ENCODE peak calls at places on chromosomes 2 and 18, in five cellular contexts. N is kidney epithelial cell, G is upper lobe of right lung, F is right cardiac atrium, B is uterus. M is an unnamed sample. For H3K27me3, the result is how much of the 10 kb centered on the place peaks cover.

GRCh38 chr2:237459741-237460174 is 27.3 kb upstream of the MLPH start:
- DNase-seq in F (no peak), B (no peak), G (no peak), N (no peak), M (no peak)

GRCh38 chr18:58858591-58859468 is 5.8 kb upstream of the ZNF532 start:
- DNase-seq in G (no peak), B (peak), F (peak), N (no peak), M (no peak)

GRCh38 chr18:37393945-37394609 is 171.5 kb downstream of the CELF4 start:
- DNase-seq in N (peak), F (peak), B (peak), G (peak), M (no peak)

GRCh38 chr18:30088238-30088637 is 954.3 kb downstream of the DSC3 start:
- DNase-seq in G (no peak), N (no peak), F (no peak), B (no peak), M (no peak)

GRCh38 chr2:74834806-74835755 is 1.2 kb downstream of the HK2 start:
- DNase-seq in F (peak), G (peak), N (no peak), B (peak), M (peak)

GRCh38 chr18:364221-364620 is 96.4 kb upstream of the THOC1 start:
- DNase-seq in G (no peak), F (no peak), B (no peak), N (no peak), M (no peak)

GRCh38 chr2:85921659-85922058 is 32.9 kb upstream of the ST3GAL5 start:
- DNase-seq in G (no peak), F (no peak), N (no peak), B (no peak), M (no peak)

GRCh38 chr2:222641336-222641735 is 14.6 kb downstream of the FARSB start:
- DNase-seq in N (no peak), F (no peak), B (no peak), G (no peak), M (no peak)

GRCh38 chr2:234867882-234868285 is 83.9 kb upstream of the SH3BP4 start:
- DNase-seq in F (no peak), N (no peak), G (no peak), B (no peak), M (no peak)

GRCh38 chr2:100921685-100922161 is 80.4 kb upstream of the RPL31 start:
- DNase-seq in N (no peak), F (no peak), G (no peak), B (no peak), M (no peak)

GRCh38 chr18:64202229-64202835 is 53.4 kb upstream of the LINC00305 start:
- DNase-seq in N (no peak), G (no peak), F (no peak), B (no peak), M (no peak)

GRCh38 chr2:109353806-109354745 is 225.1 kb downstream of the SH3RF3 start:
- DNase-seq in B (no peak), F (no peak), G (no peak), N (no peak), M (peak)

GRCh38 chr2:181468313-181468712 is 11.1 kb downstream of the ITGA4 start:
- DNase-seq in G (no peak), B (no peak), N (no peak), F (no peak), M (no peak)

GRCh38 chr2:12731701-12732280 is 15.1 kb downstream of the TRIB2 start:
- DNase-seq in N (no peak), G (no peak), F (no peak), B (no peak), M (no peak)

GRCh38 chr2:26530141-26530540 is 52.2 kb upstream of the OTOF start:
- DNase-seq in B (peak), G (peak), F (no peak), N (no peak), M (peak)

GRCh38 chr2:16756831-16757644 is 91.4 kb upstream of the CYRIA start:
- DNase-seq in F (peak), B (peak), N (no peak), G (peak), M (no peak)

GRCh38 chr18:52341617-52342381 is 1.8 kb downstream of the DCC start:
- DNase-seq in B (no peak), G (no peak), F (no peak), N (no peak), M (no peak)

GRCh38 chr2:181357979-181358378 is 99.2 kb upstream of the ITGA4 start:
- DNase-seq in G (no peak), F (no peak), N (no peak), B (no peak), M (no peak)

GRCh38 chr2:118841828-118842461 is 5.5 kb downstream of the EN1 start:
- DNase-seq in F (no peak), N (no peak), B (no peak), G (no peak), M (no peak)

GRCh38 chr18:58633874-58634273 is 5.0 kb upstream of the ALPK2 start:
- DNase-seq in N (no peak), B (no peak), F (no peak), G (no peak), M (no peak)

GRCh38 chr2:200850512-200851256 is 13.8 kb downstream of the CLK1 start:
- DNase-seq in B (no peak), G (no peak), F (no peak), N (no peak), M (no peak)

GRCh38 chr2:21860913-21861312 is 737.1 kb downstream of the TDRD15 start:
- DNase-seq in G (no peak), B (no peak), N (no peak), F (no peak), M (no peak)

GRCh38 chr2:201357216-201357615 is at the start of gene FLACC1:
- DNase-seq in N (peak), F (peak), G (no peak), B (no peak), M (no peak)

GRCh38 chr18:79960921-79961526 is 3.4 kb upstream of the HSBP1L1 start:
- DNase-seq in G (no peak), F (no peak), N (no peak), B (no peak), M (no peak)

GRCh38 chr2:240509667-240510512 is 47.9 kb downstream of the ANKMY1 start:
- DNase-seq in B (no peak), N (no peak), G (no peak), F (no peak), M (no peak)

GRCh38 chr18:37920865-37921264 is 355.3 kb upstream of the CELF4 start:
- DNase-seq in N (no peak), B (no peak), F (no peak), G (no peak), M (no peak)

GRCh38 chr18:3466051-3466450 is 16.1 kb downstream of the TGIF1 start:
- DNase-seq in B (no peak), G (no peak), F (no peak), N (peak), M (no peak)

GRCh38 chr2:234823196-234823876 is 128.5 kb upstream of the SH3BP4 start:
- DNase-seq in G (no peak), F (peak), N (no peak), B (peak), M (no peak)

GRCh38 chr2:169363570-169364150 is 1.3 kb upstream of the LRP2 start:
- DNase-seq in F (peak), N (no peak), B (no peak), G (peak), M (no peak)

GRCh38 chr2:28658369-28658768 is 93.3 kb upstream of the PPP1CB start:
- DNase-seq in N (no peak), G (no peak), F (no peak), B (no peak), M (no peak)

GRCh38 chr2:231395188-231396057 is at the start of gene B3GNT7:
- DNase-seq in F (no peak), B (no peak), N (no peak), G (peak), M (no peak)

GRCh38 chr18:22417496-22418188 is at the start of gene CTAGE1:
- DNase-seq in B (no peak), F (no peak), N (no peak), G (no peak), M (no peak)
- H3K27me3 ChIP-seq in B (under half), F (under half), N (under half), G (under half), M (under half)

DNA sequence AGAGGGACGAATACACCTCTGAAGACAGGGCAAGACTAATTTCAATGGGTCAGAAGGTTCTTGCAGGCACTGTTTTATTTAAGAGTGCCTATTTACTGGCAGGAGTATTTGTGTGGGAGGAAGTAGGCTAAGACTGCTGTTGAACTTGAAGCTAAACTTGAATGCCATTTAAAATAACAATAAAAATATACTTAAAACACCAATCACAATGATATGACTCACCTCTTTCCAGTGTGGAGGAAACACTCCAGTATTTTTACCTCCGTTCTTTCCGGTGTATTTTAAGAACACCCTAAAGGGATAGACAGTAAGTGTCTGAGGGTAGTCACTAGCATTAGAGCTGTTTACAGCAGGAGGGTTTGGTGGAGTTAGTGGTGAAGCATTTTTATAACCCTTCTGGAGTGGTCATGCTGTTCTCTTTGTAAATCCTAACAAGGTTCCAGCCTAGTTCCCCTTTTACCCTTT is 9.6 kb upstream of the HOXD1 start:
- DNase-seq in F (no peak), B (no peak), G (no peak), N (no peak), M (no peak)
- H3K27me3 ChIP-seq in F (under half), B (under half), G (half or more), N (under half), M (under half)

DNA sequence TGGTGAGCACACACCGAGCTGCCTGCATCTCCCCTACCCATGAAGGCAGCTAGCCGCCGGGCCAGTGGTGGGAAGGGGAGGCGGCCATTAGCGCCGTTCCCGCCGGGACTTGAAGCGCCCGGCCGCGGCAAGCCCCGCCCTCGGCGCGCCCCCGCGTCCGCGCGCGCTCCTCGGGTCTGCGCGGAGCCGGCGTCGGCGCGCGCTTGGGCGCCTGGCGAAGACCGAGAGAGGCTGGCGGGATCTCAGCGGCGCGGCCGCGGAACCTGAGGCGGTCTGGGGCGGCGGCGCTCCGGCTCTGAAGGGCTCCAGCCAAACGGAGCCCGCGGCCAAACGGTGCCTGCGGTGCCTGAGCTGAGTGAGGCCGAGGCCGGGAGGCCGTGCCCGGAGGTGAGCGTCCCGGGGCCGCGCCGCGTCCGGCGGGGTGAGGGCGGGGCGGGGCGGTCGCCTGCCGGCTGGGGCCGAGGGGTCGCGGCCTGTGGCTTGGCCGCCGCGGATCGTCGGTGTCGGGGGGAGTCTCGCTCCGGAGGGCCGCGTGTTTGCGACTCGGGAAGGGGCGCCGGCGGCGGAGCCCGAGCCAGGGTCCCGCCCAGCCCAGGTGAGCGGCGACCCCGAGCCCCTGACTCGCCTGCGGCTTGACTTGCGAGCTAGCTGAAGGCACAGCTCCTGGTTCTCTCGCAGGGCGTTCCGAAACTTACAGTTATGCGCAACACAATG is at the start of gene UBXN2A:
- DNase-seq in F (peak), N (no peak), B (peak), G (peak), M (peak)
- H3K27me3 ChIP-seq in F (under half), N (under half), B (under half), G (under half), M (under half)

GRCh38 chr2:63054812-63055509 is 4.3 kb downstream of the OTX1 start:
- DNase-seq in N (no peak), F (no peak), B (no peak), G (no peak), M (no peak)

GRCh38 chr2:63053889-63054725 is 3.5 kb downstream of the OTX1 start:
- DNase-seq in F (no peak), N (no peak), B (no peak), G (no peak), M (no peak)

GRCh38 chr2:63051795-63052333 is 1.2 kb downstream of the OTX1 start:
- DNase-seq in B (no peak), N (no peak), G (no peak), F (no peak), M (no peak)

GRCh38 chr2:63052411-63053234 is 2.0 kb downstream of the OTX1 start:
- DNase-seq in B (no peak), F (no peak), G (no peak), N (no peak), M (no peak)

GRCh38 chr2:63053235-63053888 is 2.7 kb downstream of the OTX1 start:
- DNase-seq in F (no peak), G (no peak), B (no peak), N (no peak), M (no peak)
- H3K27me3 ChIP-seq in F (under half), G (half or more), B (under half), N (half or more), M (under half)

GRCh38 chr2:161419338-161419965 is 3.4 kb downstream of the TBR1 start:
- DNase-seq in N (no peak), F (no peak), G (no peak), B (no peak), M (no peak)
- H3K27me3 ChIP-seq in N (half or more), F (under half), G (half or more), B (under half), M (half or more)